ENCODE peak calls at places on chromosomes 11 and 22, in four cellular contexts. One of them, this sample, is unnamed. For H3K27me3 and H3K4me1, the result is how much of the 10 kb centered on the place peaks cover.

GRCh38 chr11:114416441-114416928 is 16.0 kb downstream of the RBM7 start:
- DNase-seq in tibial nerve: no peak
- DNase-seq in heart right ventricle: peak
- DNase-seq in uterus: no peak
- DNase-seq in this sample: no peak

GRCh38 chr22:31044262-31044861 is 36.8 kb upstream of the SMTN start:
- DNase-seq in tibial nerve: peak
- DNase-seq in heart right ventricle: peak
- DNase-seq in uterus: peak
- DNase-seq in this sample: no peak

GRCh38 chr11:20026629-20027545 is 133.4 kb downstream of the DBX1 start:
- DNase-seq in tibial nerve: no peak
- DNase-seq in heart right ventricle: no peak
- DNase-seq in uterus: peak
- DNase-seq in this sample: no peak

GRCh38 chr11:108324587-108324986 is 101.7 kb downstream of the ATM start:
- DNase-seq in tibial nerve: no peak
- DNase-seq in heart right ventricle: no peak
- DNase-seq in uterus: no peak
- DNase-seq in this sample: no peak

GRCh38 chr11:82980292-82980691 is 78.8 kb downstream of the DDIAS start:
- DNase-seq in tibial nerve: no peak
- DNase-seq in heart right ventricle: no peak
- DNase-seq in uterus: no peak
- DNase-seq in this sample: no peak

GRCh38 chr22:31836010-31836409 is 82.2 kb downstream of the DEPDC5 start:
- DNase-seq in tibial nerve: no peak
- DNase-seq in heart right ventricle: no peak
- DNase-seq in uterus: no peak
- DNase-seq in this sample: no peak

GRCh38 chr11:129190087-129190486 is 2.0 kb downstream of the ARHGAP32 start:
- DNase-seq in tibial nerve: no peak
- DNase-seq in heart right ventricle: no peak
- DNase-seq in uterus: no peak
- DNase-seq in this sample: no peak

GRCh38 chr11:14249121-14249963 is 109.6 kb downstream of the RRAS2 start:
- DNase-seq in tibial nerve: peak
- DNase-seq in heart right ventricle: peak
- DNase-seq in uterus: peak
- DNase-seq in this sample: peak

GRCh38 chr11:84384637-84385227 is 1098.6 kb upstream of the CCDC90B start:
- DNase-seq in tibial nerve: peak
- DNase-seq in heart right ventricle: peak
- DNase-seq in uterus: no peak
- DNase-seq in this sample: no peak

GRCh38 chr11:84396521-84396920 is 1110.4 kb upstream of the CCDC90B start:
- DNase-seq in tibial nerve: no peak
- DNase-seq in heart right ventricle: no peak
- DNase-seq in uterus: no peak
- DNase-seq in this sample: no peak

GRCh38 chr11:84390441-84391078 is 1104.4 kb upstream of the CCDC90B start:
- DNase-seq in tibial nerve: no peak
- DNase-seq in heart right ventricle: no peak
- DNase-seq in uterus: no peak
- DNase-seq in this sample: no peak
- TF ChIP-seq CTCF in tibial nerve: no peak
- TF ChIP-seq CTCF in heart right ventricle: no peak
- TF ChIP-seq CTCF in uterus: no peak
- TF ChIP-seq CTCF in this sample: no peak

GRCh38 chr22:39661501-39661841 is 90.9 kb downstream of the CACNA1I start:
- DNase-seq in tibial nerve: no peak
- DNase-seq in heart right ventricle: no peak
- DNase-seq in uterus: no peak
- DNase-seq in this sample: no peak
- H3K27me3 ChIP-seq in tibial nerve: under half
- H3K27me3 ChIP-seq in heart right ventricle: half or more
- H3K27me3 ChIP-seq in uterus: under half
- H3K27me3 ChIP-seq in this sample: half or more

GRCh38 chr22:25080855-25081254 is 118.8 kb upstream of the CRYBB3 start:
- DNase-seq in tibial nerve: no peak
- DNase-seq in heart right ventricle: no peak
- DNase-seq in uterus: no peak
- DNase-seq in this sample: no peak
- H3K4me1 ChIP-seq in tibial nerve: under half
- H3K4me1 ChIP-seq in heart right ventricle: under half
- H3K4me1 ChIP-seq in uterus: under half
- H3K4me1 ChIP-seq in this sample: under half

DNA sequence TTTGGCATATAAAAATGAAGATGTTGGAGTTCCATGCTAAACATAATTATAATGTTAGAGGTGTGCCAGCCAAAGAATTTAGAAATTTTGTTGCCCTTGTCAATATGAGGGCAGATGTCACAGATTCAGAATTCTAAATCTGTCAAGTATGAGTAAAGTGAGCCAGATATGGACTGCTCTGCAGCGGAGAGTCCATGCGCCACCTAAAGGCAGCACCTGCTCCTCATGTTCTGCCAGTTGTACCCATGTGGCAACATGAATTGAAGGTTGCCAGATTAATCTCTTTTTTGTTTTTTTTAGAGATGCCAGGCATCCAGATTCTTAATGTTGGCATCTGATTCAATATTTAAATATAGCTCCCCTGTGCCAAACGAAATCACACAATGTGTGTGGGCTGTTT is 678.6 kb upstream of the ANO5 start:
- DNase-seq in tibial nerve: no peak
- DNase-seq in heart right ventricle: no peak
- DNase-seq in uterus: no peak
- DNase-seq in this sample: no peak
- TF ChIP-seq CTCF in tibial nerve: no peak
- TF ChIP-seq CTCF in heart right ventricle: peak
- TF ChIP-seq CTCF in uterus: no peak
- TF ChIP-seq CTCF in this sample: no peak

GRCh38 chr11:121437018-121437685 is 15.0 kb upstream of the SORL1 start:
- DNase-seq in tibial nerve: no peak
- DNase-seq in heart right ventricle: no peak
- DNase-seq in uterus: no peak
- DNase-seq in this sample: no peak

GRCh38 chr11:121437686-121438078 is 14.4 kb upstream of the SORL1 start:
- DNase-seq in tibial nerve: no peak
- DNase-seq in heart right ventricle: no peak
- DNase-seq in uterus: no peak
- DNase-seq in this sample: no peak

GRCh38 chr11:121435796-121436511 is 16.2 kb upstream of the SORL1 start:
- DNase-seq in tibial nerve: no peak
- DNase-seq in heart right ventricle: no peak
- DNase-seq in uterus: no peak
- DNase-seq in this sample: no peak

GRCh38 chr11:121431820-121432526 is 20.1 kb upstream of the SORL1 start:
- DNase-seq in tibial nerve: no peak
- DNase-seq in heart right ventricle: no peak
- DNase-seq in uterus: no peak
- DNase-seq in this sample: no peak

GRCh38 chr11:121435132-121435531 is 17.0 kb upstream of the SORL1 start:
- DNase-seq in tibial nerve: no peak
- DNase-seq in heart right ventricle: no peak
- DNase-seq in uterus: no peak
- DNase-seq in this sample: no peak
- H3K27me3 ChIP-seq in tibial nerve: under half
- H3K27me3 ChIP-seq in heart right ventricle: under half
- H3K27me3 ChIP-seq in uterus: under half
- H3K27me3 ChIP-seq in this sample: under half

DNA sequence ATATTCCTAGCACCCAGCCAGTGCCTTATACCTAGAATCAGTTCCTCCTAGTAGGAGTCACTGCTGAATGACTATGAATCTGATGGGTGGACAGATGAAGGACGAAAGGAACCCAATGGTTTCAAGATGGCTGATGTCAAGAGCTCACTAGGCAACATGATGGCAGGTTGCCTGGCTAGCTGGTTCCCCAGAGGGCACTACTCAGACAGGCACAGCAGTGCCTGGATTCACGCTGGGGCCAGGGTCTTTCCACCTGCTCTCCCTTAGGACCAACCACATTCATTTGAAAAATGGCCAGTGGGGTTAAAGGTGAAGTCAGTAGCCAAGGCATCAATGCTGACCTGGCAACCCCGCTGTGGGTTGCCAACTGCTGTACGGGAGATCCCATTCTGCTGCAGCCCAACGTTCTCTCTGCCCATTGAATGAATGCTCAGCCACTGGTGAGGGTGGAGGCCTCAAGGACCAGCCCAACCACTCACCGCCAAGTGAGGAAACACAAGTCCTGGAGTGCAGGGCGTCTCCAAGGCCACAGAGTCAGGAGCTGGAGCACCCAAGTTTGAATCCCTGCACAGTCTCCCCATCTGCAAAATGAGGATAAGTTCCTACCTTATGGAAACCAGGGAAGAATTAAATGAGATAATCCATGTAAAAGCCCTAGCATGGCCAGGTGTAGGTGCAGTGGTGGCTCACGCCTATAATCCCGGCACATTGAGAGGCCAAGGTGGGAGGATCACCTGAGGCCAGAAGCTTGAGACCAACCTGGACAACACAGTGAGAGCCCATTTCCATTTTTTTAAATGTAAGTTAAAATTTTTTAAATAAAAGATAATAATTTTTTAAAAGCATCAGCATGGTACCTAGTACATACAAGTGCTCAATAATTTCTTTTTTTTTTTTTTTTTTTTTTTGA is 12.4 kb downstream of the MYH9 start:
- DNase-seq in tibial nerve: no peak
- DNase-seq in heart right ventricle: no peak
- DNase-seq in uterus: no peak
- DNase-seq in this sample: peak
- H3K4me1 ChIP-seq in tibial nerve: half or more
- H3K4me1 ChIP-seq in heart right ventricle: half or more
- H3K4me1 ChIP-seq in uterus: under half
- H3K4me1 ChIP-seq in this sample: half or more

DNA sequence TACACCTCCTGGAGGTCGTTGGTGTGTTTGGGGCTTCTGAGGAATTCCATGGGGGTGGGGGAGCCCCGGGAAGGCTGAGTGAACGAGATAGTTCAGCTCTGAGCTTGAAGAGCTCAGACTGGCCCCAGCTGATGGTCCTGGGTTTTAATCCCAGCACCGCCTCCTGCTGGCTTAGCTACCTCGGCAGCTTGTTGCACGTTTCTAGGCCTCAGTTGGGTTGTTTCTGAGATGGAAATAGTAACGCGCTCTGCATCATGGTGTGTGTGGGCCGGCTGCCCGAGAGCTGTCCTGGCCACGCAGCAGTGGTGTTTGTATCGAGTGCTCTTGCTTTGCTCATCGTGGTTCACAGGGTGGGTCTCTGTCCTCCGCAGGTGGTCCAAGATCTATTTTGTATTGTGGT is 37.4 kb downstream of the TPCN2 start:
- DNase-seq in tibial nerve: no peak
- DNase-seq in heart right ventricle: no peak
- DNase-seq in uterus: peak
- DNase-seq in this sample: no peak
- TF ChIP-seq CTCF in tibial nerve: no peak
- TF ChIP-seq CTCF in heart right ventricle: no peak
- TF ChIP-seq CTCF in uterus: peak
- TF ChIP-seq CTCF in this sample: no peak